ENCODE peak calls at places on chromosome 9, in four cellular contexts. L is spleen, B is body of pancreas, S is ascending aorta. R is an unnamed sample.

GRCh38 chr9:95509851-95510529 is 6.8 kb downstream of the PTCH1 start:
- DNase-seq in B (no peak), L (no peak), S (no peak), R (peak; percentile 14)

GRCh38 chr9:36866840-36867239 is 167.2 kb downstream of the PAX5 start:
- DNase-seq in L (peak; percentile 55), S (no peak), B (no peak), R (no peak)

GRCh38 chr9:93107825-93108161 is 11.8 kb downstream of the CARD19 start:
- DNase-seq in L (no peak), B (peak; percentile 3), S (no peak), R (no peak)

GRCh38 chr9:108553111-108553635 is 302.6 kb downstream of the ACTL7B start:
- DNase-seq in L (no peak), S (no peak), B (no peak), R (no peak)

GRCh38 chr9:34884732-34885131 is 73.4 kb upstream of the PHF24 start:
- DNase-seq in S (no peak), B (no peak), L (no peak), R (no peak)

GRCh38 chr9:114958021-114958846 is 27.8 kb upstream of the TNFSF8 start:
- DNase-seq in L (peak; percentile 82), B (no peak), S (peak; percentile 25), R (no peak)

GRCh38 chr9:70080481-70081119 is 37.0 kb downstream of the MAMDC2 start:
- DNase-seq in B (peak; percentile 64), L (no peak), S (no peak), R (no peak)

GRCh38 chr9:77131411-77131810 is 45.9 kb upstream of the VPS13A start:
- DNase-seq in L (no peak), S (no peak), B (no peak), R (no peak)

GRCh38 chr9:89670114-89670513 is 65.3 kb downstream of the GADD45G start:
- DNase-seq in L (no peak), B (peak; percentile 47), S (no peak), R (no peak)

GRCh38 chr9:3708751-3709150 is 182.9 kb upstream of the RFX3 start:
- DNase-seq in B (peak; percentile 46), L (no peak), S (no peak), R (no peak)

GRCh38 chr9:117021881-117022280 is 334.8 kb downstream of the TRIM32 start:
- DNase-seq in B (no peak), L (no peak), S (no peak), R (no peak)

GRCh38 chr9:134258332-134258731 is 67.9 kb upstream of the RXRA start:
- DNase-seq in B (no peak), S (no peak), L (no peak), R (no peak)
- H3K4me1 ChIP-seq in B (peaks cover 9% of the 10 kb centered on the region), S (no peaks in the 10 kb centered on the region), L (no peaks in the 10 kb centered on the region), R (no peaks in the 10 kb centered on the region)

GRCh38 chr9:96766199-96766598 is 11.7 kb downstream of the ZNF510 start:
- DNase-seq in B (no peak), L (no peak), S (no peak), R (no peak)
- H3K4me3 ChIP-seq in B (no peak overlapping the region), L (no peak overlapping the region), S (no peak overlapping the region), R (no peak overlapping the region)

GRCh38 chr9:88224938-88225337 is 86.7 kb upstream of the SPATA31C2 start:
- DNase-seq in S (no peak), L (no peak), B (no peak), R (no peak)
- H3K27ac ChIP-seq in S (no peak overlapping the region), L (no peak overlapping the region), B (no peak overlapping the region), R (no peak overlapping the region)

GRCh38 chr9:132328580-132328979 is 26.2 kb downstream of the SETX start:
- DNase-seq in L (no peak), S (no peak), B (no peak), R (no peak)

GRCh38 chr9:132324425-132324824 is 30.4 kb downstream of the SETX start:
- DNase-seq in B (no peak), S (no peak), L (no peak), R (no peak)

GRCh38 chr9:132327537-132327936 is 27.2 kb downstream of the SETX start:
- DNase-seq in B (no peak), L (no peak), S (no peak), R (no peak)
- H3K4me1 ChIP-seq in B (no peaks in the 10 kb centered on the region), L (peaks cover 30% of the 10 kb centered on the region), S (no peaks in the 10 kb centered on the region), R (no peaks in the 10 kb centered on the region)

R was measured in CD4-positive, CD25-positive, alpha-beta regulatory T cell.